ENCODE peak calls at places on chromosomes 4 and X, in eight cellular contexts. K is astrocyte of the cerebellum; R is ascending aorta; E is stimulated activated CD4-positive, alpha-beta T cell treated with anti-CD3 and anti-CD28 coated beads, TNF-alpha, amount 100 ng/mL, for 48 hours; Y is iris pigment epithelial cell; Z is activated CD4-positive, alpha-beta T cell treated with anti-CD3 and anti-CD28 coated beads for 48 hours; Q is activated T-helper 1 cell treated with anti-CD3 and anti-CD28 coated beads, Interleukin-2, amount 50 U/mL, for 16 hours; H is MV-4-11. N is an unnamed sample.

GRCh38 chr4:124803641-124804040 is 91.1 kb upstream of the ANKRD50 start:
- DNase-seq in E (no peak), H (no peak), K (no peak), Q (no peak), R (no peak), Z (no peak), Y (peak), N (no peak)

GRCh38 chr4:140359571-140360427 is 13.6 kb upstream of the SCOC start:
- DNase-seq in H (peak), Z (peak), K (peak), Q (peak), Y (peak), R (peak), E (peak), N (peak)

GRCh38 chr4:38574559-38575333 is 89.3 kb upstream of the KLF3 start:
- DNase-seq in H (peak), R (no peak), Q (no peak), Y (no peak), Z (no peak), K (no peak), E (no peak), N (no peak)

GRCh38 chr4:76002176-76002575 is 5.1 kb downstream of the CXCL9 start:
- DNase-seq in Y (peak), E (no peak), Q (no peak), K (no peak), R (no peak), Z (no peak), H (peak), N (no peak)

GRCh38 chr4:134078230-134078914 is 123.2 kb downstream of the PABPC4L start:
- DNase-seq in R (no peak), E (no peak), Z (no peak), K (no peak), Q (no peak), H (no peak), Y (no peak), N (no peak)

GRCh38 chrX:154049209-154050112 is 29.8 kb upstream of the IRAK1 start:
- DNase-seq in Y (no peak), Z (no peak), H (no peak), R (no peak), K (no peak), E (no peak), Q (no peak), N (no peak)

GRCh38 chr4:73589261-73589847 is 30.9 kb downstream of the RASSF6 start:
- DNase-seq in Q (no peak), H (no peak), Z (no peak), Y (peak), E (no peak), R (no peak), K (peak), N (no peak)

GRCh38 chrX:39855748-39856129 is 242.0 kb downstream of the BCOR start:
- DNase-seq in Q (peak), Z (peak), Y (no peak), H (peak), K (no peak), R (no peak), E (peak), N (no peak)

GRCh38 chr4:86653237-86653865 is 59.2 kb downstream of the PTPN13 start:
- DNase-seq in Z (peak), Q (no peak), H (no peak), R (no peak), K (no peak), Y (no peak), E (no peak), N (no peak)

GRCh38 chr4:159090255-159090654 is 12.6 kb upstream of the RAPGEF2 start:
- DNase-seq in Q (no peak), R (no peak), Y (no peak), Z (no peak), H (no peak), K (no peak), E (no peak), N (no peak)